ENCODE peak calls at places on chromosomes 6 and 20, in seven cellular contexts. One of them, this sample, is unnamed.
A peak's percentile ranks its signal among the peaks of the same experiment; 100 is the strongest.

GRCh38 chr20:32554965-32555289 is 30.2 kb downstream of the NOL4L start:
- DNase-seq in thoracic aorta: no peak
- DNase-seq in osteocyte: no peak
- DNase-seq in cardiac fibroblast: no peak
- DNase-seq in heart right ventricle: no peak
- DNase-seq in prostate gland: no peak
- DNase-seq in CD8-positive, alpha-beta T cell: no peak
- DNase-seq in this sample: no peak

GRCh38 chr6:84804720-84805119 is 40.3 kb upstream of the TBX18 start:
- DNase-seq in thoracic aorta: no peak
- DNase-seq in osteocyte: no peak
- DNase-seq in cardiac fibroblast: no peak
- DNase-seq in heart right ventricle: no peak
- DNase-seq in prostate gland: no peak
- DNase-seq in CD8-positive, alpha-beta T cell: no peak
- DNase-seq in this sample: no peak

GRCh38 chr6:147549531-147549930 is 41.0 kb downstream of the SAMD5 start:
- DNase-seq in thoracic aorta: no peak
- DNase-seq in osteocyte: no peak
- DNase-seq in cardiac fibroblast: no peak
- DNase-seq in heart right ventricle: no peak
- DNase-seq in prostate gland: no peak
- DNase-seq in CD8-positive, alpha-beta T cell: no peak
- DNase-seq in this sample: no peak

GRCh38 chr6:7237653-7238190 is 75.3 kb downstream of the SSR1 start:
- DNase-seq in thoracic aorta: no peak
- DNase-seq in osteocyte: no peak
- DNase-seq in cardiac fibroblast: no peak
- DNase-seq in heart right ventricle: no peak
- DNase-seq in prostate gland: no peak
- DNase-seq in CD8-positive, alpha-beta T cell: no peak
- DNase-seq in this sample: no peak

GRCh38 chr6:135325624-135326424 is 144.7 kb downstream of the MYB start:
- DNase-seq in thoracic aorta: no peak
- DNase-seq in osteocyte: no peak
- DNase-seq in cardiac fibroblast: peak; percentile 41
- DNase-seq in heart right ventricle: no peak
- DNase-seq in prostate gland: no peak
- DNase-seq in CD8-positive, alpha-beta T cell: no peak
- DNase-seq in this sample: no peak

GRCh38 chr6:84867521-84867920 is 103.1 kb upstream of the TBX18 start:
- DNase-seq in thoracic aorta: no peak
- DNase-seq in osteocyte: no peak
- DNase-seq in cardiac fibroblast: peak; percentile 81
- DNase-seq in heart right ventricle: no peak
- DNase-seq in prostate gland: no peak
- DNase-seq in CD8-positive, alpha-beta T cell: no peak
- DNase-seq in this sample: no peak

GRCh38 chr6:133240511-133241087 is 558 bp upstream of the EYA4 start:
- DNase-seq in thoracic aorta: no peak
- DNase-seq in osteocyte: no peak
- DNase-seq in cardiac fibroblast: peak; percentile 13
- DNase-seq in heart right ventricle: peak; percentile 34
- DNase-seq in prostate gland: no peak
- DNase-seq in CD8-positive, alpha-beta T cell: no peak
- DNase-seq in this sample: no peak

GRCh38 chr20:58214310-58214709 is 14.1 kb downstream of the ANKRD60 start:
- DNase-seq in thoracic aorta: no peak
- DNase-seq in osteocyte: no peak
- DNase-seq in cardiac fibroblast: no peak
- DNase-seq in heart right ventricle: no peak
- DNase-seq in prostate gland: no peak
- DNase-seq in CD8-positive, alpha-beta T cell: no peak
- DNase-seq in this sample: no peak

GRCh38 chr20:36153754-36154695 is 515 bp upstream of the EPB41L1 start:
- DNase-seq in thoracic aorta: peak; percentile 66
- DNase-seq in osteocyte: peak; percentile 90
- DNase-seq in cardiac fibroblast: peak; percentile 82
- DNase-seq in heart right ventricle: peak; percentile 92
- DNase-seq in prostate gland: peak; percentile 89
- DNase-seq in CD8-positive, alpha-beta T cell: peak; percentile 39
- DNase-seq in this sample: no peak

GRCh38 chr20:17833036-17833674 is 133.4 kb downstream of the BANF2 start:
- DNase-seq in thoracic aorta: no peak
- DNase-seq in osteocyte: no peak
- DNase-seq in cardiac fibroblast: peak; percentile 63
- DNase-seq in heart right ventricle: no peak
- DNase-seq in prostate gland: no peak
- DNase-seq in CD8-positive, alpha-beta T cell: no peak
- DNase-seq in this sample: no peak

GRCh38 chr6:19472850-19473249 is 364.3 kb upstream of the ID4 start:
- DNase-seq in thoracic aorta: no peak
- DNase-seq in osteocyte: no peak
- DNase-seq in cardiac fibroblast: no peak
- DNase-seq in heart right ventricle: no peak
- DNase-seq in prostate gland: no peak
- DNase-seq in CD8-positive, alpha-beta T cell: no peak
- DNase-seq in this sample: no peak

GRCh38 chr6:163991326-163991725 is 576.8 kb downstream of the QKI start:
- DNase-seq in thoracic aorta: no peak
- DNase-seq in osteocyte: no peak
- DNase-seq in cardiac fibroblast: no peak
- DNase-seq in heart right ventricle: no peak
- DNase-seq in prostate gland: no peak
- DNase-seq in CD8-positive, alpha-beta T cell: no peak
- DNase-seq in this sample: no peak

GRCh38 chr20:23132293-23132929 is 46.3 kb upstream of the CD93 start:
- DNase-seq in thoracic aorta: no peak
- DNase-seq in osteocyte: no peak
- DNase-seq in cardiac fibroblast: no peak
- DNase-seq in heart right ventricle: no peak
- DNase-seq in prostate gland: no peak
- DNase-seq in CD8-positive, alpha-beta T cell: no peak
- DNase-seq in this sample: no peak

GRCh38 chr20:23131766-23132165 is 45.6 kb upstream of the CD93 start:
- DNase-seq in thoracic aorta: no peak
- DNase-seq in osteocyte: no peak
- DNase-seq in cardiac fibroblast: peak; percentile 41
- DNase-seq in heart right ventricle: no peak
- DNase-seq in prostate gland: no peak
- DNase-seq in CD8-positive, alpha-beta T cell: no peak
- DNase-seq in this sample: no peak

GRCh38 chr20:23133560-23133998 is 47.5 kb upstream of the CD93 start:
- DNase-seq in thoracic aorta: no peak
- DNase-seq in osteocyte: no peak
- DNase-seq in cardiac fibroblast: no peak
- DNase-seq in heart right ventricle: no peak
- DNase-seq in prostate gland: no peak
- DNase-seq in CD8-positive, alpha-beta T cell: no peak
- DNase-seq in this sample: no peak

GRCh38 chr20:23130622-23130916 is 44.4 kb upstream of the CD93 start:
- DNase-seq in thoracic aorta: no peak
- DNase-seq in osteocyte: no peak
- DNase-seq in cardiac fibroblast: no peak
- DNase-seq in heart right ventricle: no peak
- DNase-seq in prostate gland: no peak
- DNase-seq in CD8-positive, alpha-beta T cell: no peak
- DNase-seq in this sample: no peak

GRCh38 chr20:23132930-23133559 is 46.9 kb upstream of the CD93 start:
- DNase-seq in thoracic aorta: no peak
- DNase-seq in osteocyte: no peak
- DNase-seq in cardiac fibroblast: peak; percentile 37
- DNase-seq in heart right ventricle: peak; percentile 65
- DNase-seq in prostate gland: no peak
- DNase-seq in CD8-positive, alpha-beta T cell: no peak
- DNase-seq in this sample: no peak
- TF ChIP-seq CTCF in thoracic aorta: no peak
- TF ChIP-seq CTCF in osteocyte: no peak
- TF ChIP-seq CTCF in cardiac fibroblast: no peak
- TF ChIP-seq CTCF in heart right ventricle: no peak
- TF ChIP-seq CTCF in prostate gland: no peak
- TF ChIP-seq CTCF in CD8-positive, alpha-beta T cell: no peak
- TF ChIP-seq CTCF in this sample: no peak

GRCh38 chr6:158357570-158358216 is 45.4 kb downstream of the TULP4 start:
- DNase-seq in thoracic aorta: no peak
- DNase-seq in osteocyte: no peak
- DNase-seq in cardiac fibroblast: no peak
- DNase-seq in heart right ventricle: no peak
- DNase-seq in prostate gland: no peak
- DNase-seq in CD8-positive, alpha-beta T cell: no peak
- DNase-seq in this sample: no peak
- TF ChIP-seq CTCF in thoracic aorta: no peak
- TF ChIP-seq CTCF in osteocyte: no peak
- TF ChIP-seq CTCF in cardiac fibroblast: no peak
- TF ChIP-seq CTCF in heart right ventricle: no peak
- TF ChIP-seq CTCF in prostate gland: no peak
- TF ChIP-seq CTCF in CD8-positive, alpha-beta T cell: no peak
- TF ChIP-seq CTCF in this sample: no peak

DNA sequence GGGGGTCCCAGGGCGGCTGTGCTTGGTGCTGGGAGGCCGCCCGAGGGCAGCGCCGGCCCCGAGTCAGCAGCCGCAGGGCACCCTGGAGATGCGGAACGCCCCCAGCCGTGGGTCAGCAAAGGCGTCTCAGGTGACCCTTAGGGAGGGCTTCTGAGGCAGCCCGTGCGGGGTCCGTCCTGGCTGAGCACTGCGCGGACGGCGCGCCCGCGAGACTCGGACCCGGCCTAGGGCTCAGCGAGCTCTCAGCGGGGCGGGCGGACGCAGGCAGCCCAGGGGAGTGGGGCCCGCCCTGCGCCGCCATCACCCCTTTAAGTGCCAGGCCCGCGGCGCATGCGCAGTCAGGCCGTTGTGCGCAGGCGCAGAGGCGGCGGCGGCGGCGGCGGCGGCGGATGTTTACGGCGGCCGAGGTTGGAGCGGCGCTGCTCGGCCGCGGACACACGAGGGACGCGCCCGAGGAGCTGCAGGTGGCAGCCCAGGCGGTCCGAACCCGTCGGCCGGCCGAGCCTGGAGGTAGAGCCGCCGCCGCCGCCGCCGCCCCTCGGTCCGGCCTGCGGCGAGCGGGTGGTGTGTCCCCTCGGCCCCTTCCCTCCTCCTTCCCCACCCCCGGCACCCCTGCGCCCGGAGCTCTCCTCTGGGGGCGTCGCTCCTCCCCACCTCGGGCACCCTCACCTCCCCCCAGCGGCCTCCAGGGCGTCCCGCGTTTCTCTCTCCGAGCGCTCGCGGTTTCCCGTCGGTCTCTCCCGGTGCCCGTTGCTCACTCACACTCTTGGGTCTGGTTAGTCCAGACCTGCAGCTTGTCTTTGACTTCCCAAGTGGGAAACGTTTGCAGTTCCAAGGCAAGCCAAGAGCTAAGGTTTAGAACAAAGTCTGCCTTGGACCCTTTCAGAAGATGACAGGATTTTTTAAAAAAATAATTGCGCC is at the start of gene PCMTD2:
- DNase-seq in thoracic aorta: peak; percentile 45
- DNase-seq in osteocyte: peak; percentile 92
- DNase-seq in cardiac fibroblast: peak; percentile 87
- DNase-seq in heart right ventricle: peak; percentile 88
- DNase-seq in prostate gland: peak; percentile 68
- DNase-seq in CD8-positive, alpha-beta T cell: peak; percentile 81
- DNase-seq in this sample: no peak
- TF ChIP-seq CTCF in thoracic aorta: peak; percentile 11
- TF ChIP-seq CTCF in osteocyte: no peak
- TF ChIP-seq CTCF in cardiac fibroblast: no peak
- TF ChIP-seq CTCF in heart right ventricle: no peak
- TF ChIP-seq CTCF in prostate gland: no peak
- TF ChIP-seq CTCF in CD8-positive, alpha-beta T cell: no peak
- TF ChIP-seq CTCF in this sample: peak; percentile 30

DNA sequence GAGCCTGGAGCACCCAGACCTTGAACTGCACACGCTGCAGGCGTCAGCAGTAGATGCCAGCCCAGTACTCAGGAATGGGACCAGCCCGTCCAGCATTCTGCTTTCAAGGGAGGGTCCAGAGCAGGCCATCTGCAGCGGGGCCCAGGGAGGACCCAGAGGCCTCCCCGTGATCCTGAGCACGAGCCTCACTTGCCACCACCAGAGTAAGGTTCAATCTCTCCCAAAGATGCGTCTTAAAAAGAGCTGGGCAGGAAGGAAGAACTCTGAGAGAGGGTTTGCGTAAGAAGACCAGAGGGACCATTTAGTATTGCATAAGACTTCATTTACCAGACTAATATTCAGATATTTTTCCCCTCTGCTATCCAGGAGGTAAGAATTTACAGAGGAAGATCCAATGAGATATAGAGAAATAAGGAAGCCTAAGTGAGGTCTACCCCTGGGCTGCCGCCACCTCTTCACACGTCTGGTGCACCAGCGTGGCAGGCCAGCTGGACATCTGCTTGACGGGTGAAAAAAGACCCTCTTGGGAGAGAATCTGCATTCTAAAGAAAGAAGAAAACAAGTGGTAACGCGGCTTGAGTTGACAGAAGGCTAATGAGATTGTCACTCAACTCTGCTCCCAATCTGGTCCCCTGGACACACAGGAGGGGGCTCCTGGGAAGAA is 107.3 kb downstream of the PRND start:
- DNase-seq in thoracic aorta: no peak
- DNase-seq in osteocyte: no peak
- DNase-seq in cardiac fibroblast: peak; percentile 24
- DNase-seq in heart right ventricle: no peak
- DNase-seq in prostate gland: no peak
- DNase-seq in CD8-positive, alpha-beta T cell: no peak
- DNase-seq in this sample: no peak
- TF ChIP-seq CTCF in thoracic aorta: no peak
- TF ChIP-seq CTCF in osteocyte: no peak
- TF ChIP-seq CTCF in cardiac fibroblast: no peak
- TF ChIP-seq CTCF in heart right ventricle: no peak
- TF ChIP-seq CTCF in prostate gland: no peak
- TF ChIP-seq CTCF in CD8-positive, alpha-beta T cell: no peak
- TF ChIP-seq CTCF in this sample: no peak

This sample was measured in chondrocyte.